ENCODE peak calls at places on chromosome 18, in nine cellular contexts. X is endodermal cell, K is right lobe of liver, C is A549, M is heart left ventricle, Q is pancreas, R is ovary, D is cardiac muscle cell, H is GM23338. I is an unnamed sample.

GRCh38 chr18:77765468-77765867 is 515.8 kb downstream of the GALR1 start:
- DNase-seq in K (no peak), M (no peak), R (peak; percentile 39), Q (no peak), C (peak; percentile 35), H (peak; percentile 29), D (peak; percentile 1), X (peak; percentile 85), I (no peak)

GRCh38 chr18:32310119-32310518 is 120.3 kb downstream of the MEP1B start:
- DNase-seq in M (no peak), X (no peak), H (no peak), C (no peak), R (no peak), K (no peak), Q (no peak), D (peak; percentile 95), I (no peak)

GRCh38 chr18:31101148-31102019 is 837 bp downstream of the DSC2 start:
- DNase-seq in M (peak; percentile 91), R (peak; percentile 82), D (peak; percentile 50), K (peak; percentile 93), H (peak; percentile 82), C (peak; percentile 13), Q (peak; percentile 90), X (peak; percentile 92), I (peak; percentile 72)

GRCh38 chr18:46756559-46757201 is at the start of gene ST8SIA5:
- DNase-seq in R (no peak), D (no peak), X (peak; percentile 86), C (no peak), K (no peak), Q (no peak), H (peak; percentile 88), M (no peak), I (no peak)

GRCh38 chr18:45962461-45962860 is 4.7 kb downstream of the EPG5 start:
- DNase-seq in D (peak; percentile 73), M (no peak), H (no peak), R (no peak), C (no peak), X (no peak), K (no peak), Q (no peak), I (no peak)

GRCh38 chr18:50611529-50611941 is 51.6 kb downstream of the MAPK4 start:
- DNase-seq in X (peak; percentile 67), D (peak; percentile 72), K (no peak), R (no peak), Q (no peak), C (peak; percentile 13), H (no peak), M (no peak), I (no peak)

GRCh38 chr18:35513181-35513932 is 15.6 kb upstream of the INO80C start:
- DNase-seq in X (peak; percentile 87), R (peak; percentile 42), Q (no peak), M (peak; percentile 69), H (peak; percentile 34), C (peak; percentile 87), D (peak; percentile 88), K (no peak), I (no peak)

GRCh38 chr18:68436485-68436884 is 278.4 kb downstream of the TMX3 start:
- DNase-seq in M (no peak), R (no peak), X (no peak), K (no peak), Q (no peak), C (no peak), D (peak; percentile 75), H (no peak), I (no peak)

GRCh38 chr18:61820842-61821241 is 72.0 kb downstream of the RNF152 start:
- DNase-seq in H (no peak), D (no peak), R (no peak), M (no peak), Q (no peak), C (no peak), X (no peak), K (no peak), I (no peak)

DNA sequence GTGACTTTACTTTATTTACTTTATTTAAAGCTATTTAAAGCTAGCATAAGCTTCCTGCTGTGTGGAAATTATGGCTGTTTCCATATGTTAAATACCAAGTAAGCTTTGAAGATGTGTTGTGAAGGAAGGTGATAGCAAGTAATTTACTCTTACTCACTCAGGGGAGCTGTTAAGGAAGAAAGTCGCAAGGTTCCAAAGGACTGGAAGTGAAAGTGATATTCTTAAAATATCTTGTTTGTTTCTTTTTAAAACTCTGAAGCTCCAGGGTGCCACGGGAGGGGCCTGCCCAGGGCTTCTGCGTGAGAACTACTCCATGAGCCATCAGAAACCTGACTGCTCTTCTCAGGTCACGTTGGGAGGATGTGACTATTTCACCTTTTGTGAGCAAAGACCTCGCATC is 272.9 kb downstream of the NEDD4L start:
- DNase-seq in D (no peak), X (peak; percentile 60), M (no peak), H (no peak), K (no peak), C (no peak), Q (no peak), R (no peak), I (no peak)
- H3K27ac ChIP-seq in D (no peak overlapping the region), X (no peak overlapping the region), M (peak overlapping the region; percentile 63), H (peak overlapping the region; percentile 59), K (no peak overlapping the region), C (no peak overlapping the region), Q (no peak overlapping the region), R (no peak overlapping the region), I (no peak overlapping the region)

DNA sequence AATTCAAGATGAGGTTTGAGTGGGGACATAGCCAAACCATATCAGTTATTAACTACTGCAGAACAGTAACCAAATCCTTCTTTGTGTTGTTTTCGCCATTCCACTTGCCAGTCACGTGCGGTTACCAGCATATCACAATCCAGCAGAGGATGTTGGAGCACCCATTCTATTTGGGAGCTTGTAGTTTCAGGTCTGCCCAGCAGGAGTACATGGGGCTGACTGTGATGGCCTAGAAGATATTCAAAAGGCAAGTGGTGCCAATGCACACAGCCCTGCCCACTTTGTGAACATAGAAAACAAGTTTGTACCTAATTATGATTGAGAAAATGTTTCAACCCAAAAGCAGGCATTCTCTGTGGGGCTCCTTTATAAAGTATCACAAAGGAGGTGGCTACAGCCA is 57.0 kb downstream of the ZNF519 start:
- DNase-seq in Q (no peak), K (no peak), X (no peak), M (no peak), D (no peak), C (no peak), R (no peak), H (peak; percentile 28), I (no peak)
- TF ChIP-seq CTCF in Q (no peak), K (no peak), X (peak; percentile 54), M (no peak), D (no peak), C (no peak), R (no peak), H (peak; percentile 34), I (no peak)

DNA sequence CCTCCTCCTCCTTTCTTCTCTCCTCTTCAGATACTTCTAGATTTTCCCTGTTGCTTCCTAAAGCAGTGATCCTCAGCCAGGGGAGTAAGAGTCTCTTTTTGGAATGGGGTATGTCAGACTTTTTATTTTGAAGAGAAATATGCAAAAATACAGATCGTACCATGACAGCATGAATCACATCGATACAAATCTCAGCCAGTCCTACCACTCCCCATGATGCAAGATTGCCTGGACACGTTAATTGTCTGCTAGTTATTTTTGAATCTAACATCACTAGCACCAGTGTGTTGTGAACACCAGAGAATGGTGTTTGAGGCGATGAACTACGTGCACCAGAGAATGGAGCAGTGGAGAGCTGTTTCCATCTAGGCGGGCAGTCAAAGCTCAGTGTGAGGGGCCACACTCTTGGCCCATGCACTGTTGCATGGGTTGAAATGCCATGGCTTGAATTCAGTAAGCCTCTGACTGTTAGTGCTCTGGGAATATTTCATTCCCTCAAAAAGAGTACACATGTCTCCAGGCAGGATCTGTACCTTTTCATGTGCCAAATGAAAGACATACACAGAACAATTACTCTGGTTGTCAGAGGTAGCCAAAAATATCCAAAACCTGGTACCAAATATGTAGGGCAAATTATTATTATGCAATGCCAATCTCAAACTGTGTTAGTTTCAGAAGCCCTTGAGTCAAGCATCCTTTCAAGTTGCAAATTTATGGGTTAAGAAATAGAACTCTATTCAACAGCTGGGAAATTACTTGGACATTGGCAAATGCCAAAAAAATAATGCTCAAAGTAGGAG is 46.3 kb upstream of the RALBP1 start:
- DNase-seq in C (no peak), Q (no peak), X (no peak), K (no peak), D (no peak), M (no peak), H (no peak), R (no peak), I (no peak)
- H3K4me3 ChIP-seq in C (no peak overlapping the region), Q (no peak overlapping the region), X (no peak overlapping the region), K (no peak overlapping the region), D (no peak overlapping the region), M (no peak overlapping the region), H (no peak overlapping the region), R (no peak overlapping the region), I (no peak overlapping the region)

GRCh38 chr18:23230688-23231087 is 95.4 kb downstream of the CABLES1 start:
- DNase-seq in K (no peak), Q (no peak), C (no peak), R (no peak), M (no peak), X (no peak), D (no peak), H (no peak), I (peak; percentile 79)
- H3K27ac ChIP-seq in K (peak overlapping the region; percentile 53), Q (no peak overlapping the region), C (no peak overlapping the region), R (no peak overlapping the region), M (peak overlapping the region; percentile 77), X (no peak overlapping the region), D (no peak overlapping the region), H (no peak overlapping the region), I (peak overlapping the region; percentile 96)

DNA sequence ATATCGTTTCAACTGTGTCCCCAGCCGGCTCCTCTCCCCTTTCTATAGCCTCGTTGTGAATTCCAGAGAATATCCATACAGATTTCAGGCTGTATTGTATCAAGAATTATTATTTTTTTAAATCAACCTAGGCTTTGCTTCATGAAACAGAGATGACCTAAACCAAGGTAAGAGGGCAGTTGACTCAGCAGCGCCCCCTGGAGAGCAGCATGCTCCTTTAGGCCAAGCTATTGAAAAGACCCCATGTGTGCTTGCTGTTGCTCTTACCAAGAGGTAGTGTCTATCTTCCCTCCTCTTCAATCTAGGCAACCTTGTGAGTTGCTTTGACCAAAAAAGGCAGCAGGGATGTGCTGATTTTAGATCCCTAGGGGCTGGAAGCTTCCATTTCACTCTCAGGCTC is 426.7 kb upstream of the SMIM21 start:
- DNase-seq in R (no peak), H (peak; percentile 71), Q (no peak), M (no peak), D (no peak), C (peak; percentile 33), K (no peak), X (peak; percentile 80), I (no peak)
- TF ChIP-seq CTCF in R (no peak), H (peak; percentile 89), Q (no peak), M (no peak), D (no peak), C (no peak), K (peak; percentile 19), X (peak; percentile 81), I (no peak)

DNA sequence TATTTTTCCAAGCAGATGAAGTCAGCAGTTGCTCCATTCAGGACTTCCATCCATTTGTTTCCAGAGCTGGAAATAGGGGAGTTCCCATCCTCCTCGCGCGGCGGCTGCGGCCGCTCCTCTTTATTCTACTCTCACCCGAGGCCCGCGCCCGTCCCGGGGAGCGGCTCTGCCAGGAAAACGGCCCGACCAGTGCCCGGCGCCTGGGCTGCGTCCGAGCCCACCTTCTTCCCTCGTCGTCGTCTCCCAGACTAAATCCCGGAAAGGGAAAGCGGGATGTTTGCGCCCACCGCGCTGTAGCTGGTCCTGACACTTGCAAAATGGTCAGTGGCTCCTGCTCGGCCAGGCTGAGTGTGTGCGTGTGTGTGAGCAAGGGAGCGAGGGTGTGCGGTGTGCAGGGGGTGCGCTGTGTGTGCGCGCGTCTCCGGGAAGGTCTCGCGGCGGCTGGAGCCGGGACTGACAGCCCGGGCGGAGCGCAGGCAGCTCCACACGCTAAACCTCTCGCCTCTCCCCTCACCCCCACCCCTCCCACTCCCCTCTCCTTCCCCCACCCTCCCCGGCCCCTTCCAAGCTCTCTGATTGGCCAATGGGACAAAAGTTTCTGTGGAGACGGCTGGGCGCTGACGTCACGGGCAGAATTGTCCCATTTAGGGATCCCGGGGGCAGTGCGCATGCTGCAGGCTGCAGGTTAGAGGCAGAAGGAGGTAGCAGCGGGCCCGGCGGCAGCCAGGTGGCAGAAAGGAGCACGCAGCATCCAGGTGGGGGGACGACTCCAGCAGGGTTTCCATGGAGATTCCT is at the start of gene NOL4:
- DNase-seq in R (no peak), H (peak; percentile 99), Q (peak; percentile 78), M (peak; percentile 68), D (peak; percentile 9), C (peak; percentile 4), X (peak; percentile 99), K (peak; percentile 57), I (no peak)
- H3K4me3 ChIP-seq in R (peak within 1 kb of the TSS; percentile 29), H (peak within 1 kb of the TSS; percentile 80), Q (peak within 1 kb of the TSS; percentile 10), M (peak within 1 kb of the TSS; percentile 54), D (peak within 1 kb of the TSS; percentile 62), C (no peak within 1 kb of the TSS), X (peak within 1 kb of the TSS; percentile 81), K (peak within 1 kb of the TSS; percentile 7), I (peak within 1 kb of the TSS; percentile 72)

I was measured in coronary artery.